ENCODE peak calls at places on chromosome 13, in ten cellular contexts. K is NCI-H1092 treated with DMSO at 0.1 percent for 48 hours; D is Daoy; X is KG1; V is Calu3; Z is Peyer's patch; O is T-helper 17 cell; Y is mucosa of gallbladder; B is stimulated activated CD4-positive, alpha-beta T cell treated with anti-CD3 and anti-CD28 coated beads, Interleukin-1b, Interleukin-23, amount 100 ng/mL, for 1 hour; N is activated CD8-positive, alpha-beta T cell treated with anti-CD3 and anti-CD28 coated beads for 36 hours. H is an unnamed sample.

GRCh38 chr13:96294930-96295657 is 205.2 kb downstream of the HS6ST3 start:
- DNase-seq in K (no peak), D (no peak), X (no peak), V (no peak), Z (no peak), O (no peak), Y (no peak), B (no peak), N (no peak), H (no peak)

GRCh38 chr13:62375653-62376052 is 960.0 kb upstream of the PCDH20 start:
- DNase-seq in K (no peak), D (no peak), X (no peak), V (no peak), Z (no peak), O (no peak), Y (no peak), B (no peak), N (no peak), H (no peak)

GRCh38 chr13:24196593-24197197 is 36.2 kb downstream of the SPATA13 start:
- DNase-seq in K (no peak), D (no peak), X (no peak), V (no peak), Z (no peak), O (no peak), Y (no peak), B (no peak), N (no peak), H (no peak)

GRCh38 chr13:46097015-46097414 is 7.8 kb downstream of the CPB2 start:
- DNase-seq in K (peak), D (no peak), X (no peak), V (no peak), Z (no peak), O (no peak), Y (no peak), B (no peak), N (no peak), H (no peak)

GRCh38 chr13:25375727-25376358 is 4.1 kb downstream of the ATP8A2 start:
- DNase-seq in K (peak), D (peak), X (peak), V (peak), Z (peak), O (no peak), Y (peak), B (peak), N (peak), H (peak)

GRCh38 chr13:45885194-45885593 is 33.6 kb upstream of the SIAH3 start:
- DNase-seq in K (no peak), D (no peak), X (no peak), V (no peak), Z (no peak), O (no peak), Y (no peak), B (no peak), N (no peak), H (no peak)

GRCh38 chr13:27868639-27869435 is 51.0 kb upstream of the PDX1 start:
- DNase-seq in K (peak), D (no peak), X (no peak), V (peak), Z (no peak), O (no peak), Y (no peak), B (no peak), N (no peak), H (no peak)

GRCh38 chr13:75052616-75053015 is 429.4 kb downstream of the TBC1D4 start:
- DNase-seq in K (no peak), D (no peak), X (no peak), V (no peak), Z (no peak), O (no peak), Y (no peak), B (no peak), N (no peak), H (no peak)

GRCh38 chr13:111251646-111252448 is 68.6 kb upstream of the TEX29 start:
- DNase-seq in K (no peak), D (peak), X (no peak), V (no peak), Z (no peak), O (no peak), Y (no peak), B (no peak), N (no peak), H (no peak)

GRCh38 chr13:40047322-40047771 is 391.9 kb downstream of the COG6 start:
- DNase-seq in K (no peak), D (no peak), X (no peak), V (no peak), Z (no peak), O (no peak), Y (no peak), B (no peak), N (no peak), H (no peak)